ENCODE peak calls at places on chromosomes 1 and 21, in nine cellular contexts. K is kidney epithelial cell, F is adrenal gland, A is spleen, X is cardiac muscle cell, D is fibroblast of mammary gland, T is kidney, U is IMR-90, C is AG09309. E is an unnamed sample.

GRCh38 chr1:181083842-181084605 is 4.5 kb upstream of the IER5 start:
- DNase-seq in C (no peak), X (peak; percentile 77), U (no peak), D (peak; percentile 68), F (peak; percentile 86), T (no peak), K (no peak), A (peak; percentile 78), E (no peak)

GRCh38 chr1:205438213-205439158 is 16.6 kb upstream of the LEMD1 start:
- DNase-seq in C (no peak), F (peak; percentile 93), A (peak; percentile 82), T (peak; percentile 94), X (peak; percentile 88), D (peak; percentile 68), K (no peak), U (peak; percentile 65), E (peak; percentile 58)

GRCh38 chr1:145892486-145893087 is 6.9 kb upstream of the ANKRD35 start:
- DNase-seq in C (no peak), U (peak; percentile 71), K (no peak), F (peak; percentile 81), X (peak; percentile 84), D (peak; percentile 67), T (no peak), A (no peak), E (no peak)

GRCh38 chr1:243738020-243738419 is 112.0 kb downstream of the AKT3 start:
- DNase-seq in C (no peak), X (no peak), D (no peak), K (no peak), T (no peak), A (no peak), U (no peak), F (no peak), E (no peak)

GRCh38 chr1:24903011-24903461 is 27.0 kb downstream of the RUNX3 start:
- DNase-seq in K (no peak), F (peak; percentile 38), X (no peak), T (peak; percentile 55), D (no peak), A (peak; percentile 58), C (no peak), U (no peak), E (no peak)

GRCh38 chr1:191993549-191993948 is 164.7 kb upstream of the RGS18 start:
- DNase-seq in K (no peak), F (no peak), U (peak; percentile 61), X (peak; percentile 62), C (no peak), D (peak; percentile 2), T (no peak), A (no peak), E (no peak)

GRCh38 chr1:174872615-174873058 is 127.1 kb upstream of the CACYBP start:
- DNase-seq in A (no peak), X (no peak), D (peak; percentile 9), T (no peak), U (peak; percentile 22), K (peak; percentile 32), C (no peak), F (no peak), E (no peak)

GRCh38 chr1:205396972-205397616 is 24.8 kb downstream of the LEMD1 start:
- DNase-seq in X (peak; percentile 75), U (peak; percentile 43), T (no peak), F (peak; percentile 67), C (no peak), D (peak; percentile 54), K (no peak), A (no peak), E (peak; percentile 35)

GRCh38 chr21:45410151-45410864 is 5.3 kb downstream of the COL18A1 start:
- DNase-seq in K (no peak), A (peak; percentile 58), D (no peak), F (no peak), X (peak; percentile 37), C (no peak), T (peak; percentile 70), U (no peak), E (no peak)

GRCh38 chr21:30372139-30372770 is at the start of gene KRTAP13-2:
- DNase-seq in U (no peak), A (no peak), K (no peak), D (no peak), C (no peak), T (no peak), X (no peak), F (no peak), E (no peak)

DNA sequence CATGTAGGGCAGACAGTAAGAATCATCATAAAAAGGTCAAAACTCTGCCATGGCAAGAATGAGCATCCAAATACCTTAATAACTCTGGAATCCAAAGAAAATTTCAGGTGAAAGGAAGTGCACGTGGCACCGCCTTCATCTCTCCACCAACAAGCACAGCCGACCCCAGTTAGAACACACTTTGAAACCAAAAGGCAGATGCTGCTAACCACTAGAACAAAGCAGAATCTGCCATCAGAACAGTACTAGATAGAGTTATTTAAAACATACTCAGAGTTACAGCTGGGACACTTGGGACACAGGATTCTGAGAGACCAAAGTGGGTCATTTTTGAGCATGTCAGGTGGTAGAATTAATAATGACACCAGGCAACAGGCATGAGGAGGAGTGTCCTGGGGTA is 106.7 kb upstream of the SOD1 start:
- DNase-seq in U (no peak), K (no peak), D (no peak), X (no peak), F (no peak), A (no peak), C (no peak), T (peak; percentile 6), E (no peak)
- TF ChIP-seq CTCF in U (no peak), K (no peak), D (no peak), X (no peak), F (no peak), A (no peak), C (no peak), T (no peak), E (no peak)

GRCh38 chr1:202661136-202661845 is 49.0 kb downstream of the SYT2 start:
- DNase-seq in C (no peak), U (no peak), D (no peak), K (no peak), F (no peak), X (no peak), A (no peak), T (no peak), E (no peak)
- TF ChIP-seq CTCF in C (peak; percentile 36), U (peak; percentile 8), D (peak; percentile 33), K (peak; percentile 52), F (no peak), X (no peak), A (peak; percentile 20), T (peak; percentile 3), E (no peak)

GRCh38 chr1:65979645-65980044 is 186.9 kb downstream of the PDE4B start:
- DNase-seq in D (no peak), T (no peak), A (no peak), U (no peak), K (no peak), F (no peak), C (no peak), X (no peak), E (no peak)
- TF ChIP-seq CTCF in D (no peak), T (no peak), A (no peak), U (no peak), K (no peak), F (no peak), C (no peak), X (no peak), E (no peak)

GRCh38 chr1:27547220-27548116 is 56.5 kb downstream of the AHDC1 start:
- DNase-seq in D (no peak), F (no peak), U (no peak), A (no peak), X (no peak), K (no peak), C (no peak), T (no peak), E (no peak)
- TF ChIP-seq CTCF in D (no peak), F (no peak), U (no peak), A (no peak), X (peak; percentile 3), K (peak; percentile 14), C (peak; percentile 19), T (no peak), E (peak; percentile 40)

DNA sequence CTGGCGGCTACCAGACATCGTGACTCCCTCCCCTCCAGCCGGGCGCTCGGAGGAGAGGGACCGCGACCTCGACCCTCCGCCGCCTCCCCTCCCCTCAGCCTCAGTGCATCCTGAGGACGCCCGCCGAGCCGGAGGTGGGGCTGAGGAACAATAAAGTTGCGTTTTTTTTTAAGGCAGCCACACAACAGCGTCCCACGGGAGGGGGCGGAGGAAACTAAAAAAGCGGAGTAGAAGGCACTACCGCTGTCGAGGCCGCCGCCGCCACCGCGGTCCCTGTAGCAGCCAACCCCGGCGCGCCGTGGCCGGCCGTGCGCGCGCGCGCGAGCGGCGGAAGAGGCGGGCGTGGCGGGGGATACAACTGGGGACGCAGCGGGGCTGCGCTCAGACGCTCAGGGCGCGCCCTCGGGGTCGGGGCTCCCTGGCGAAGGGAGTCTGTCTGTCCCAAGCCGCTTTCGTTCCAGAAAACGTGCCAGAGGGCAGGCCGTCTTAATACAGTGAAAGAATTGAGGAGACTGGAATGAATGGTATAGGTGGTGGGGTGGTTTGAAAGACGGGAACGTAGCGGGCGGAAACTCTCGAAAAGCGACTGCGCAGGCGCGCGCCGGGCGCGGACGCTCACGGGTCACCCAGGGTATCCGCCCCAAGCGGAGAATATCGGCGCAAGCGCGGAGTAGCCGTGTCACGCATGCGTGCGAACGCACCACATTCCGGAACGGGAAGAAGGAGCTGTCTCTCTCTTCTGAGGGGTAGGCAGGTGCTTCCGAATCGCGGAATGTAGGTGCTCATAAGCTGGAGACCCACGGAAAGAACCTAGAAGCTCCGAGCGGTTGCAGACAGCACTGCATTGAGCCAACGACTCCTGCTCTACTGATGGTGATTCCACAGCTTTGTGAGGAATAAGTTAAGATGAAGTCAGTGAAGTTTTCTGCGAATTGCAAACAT is at the start of gene COP1:
- DNase-seq in F (peak; percentile 98), T (peak; percentile 99), A (peak; percentile 99), K (peak; percentile 84), X (peak; percentile 96), U (peak; percentile 93), C (peak; percentile 71), D (peak; percentile 92), E (peak; percentile 93)
- TF ChIP-seq CTCF in F (no peak), T (no peak), A (peak; percentile 17), K (no peak), X (no peak), U (no peak), C (no peak), D (no peak), E (no peak)

DNA sequence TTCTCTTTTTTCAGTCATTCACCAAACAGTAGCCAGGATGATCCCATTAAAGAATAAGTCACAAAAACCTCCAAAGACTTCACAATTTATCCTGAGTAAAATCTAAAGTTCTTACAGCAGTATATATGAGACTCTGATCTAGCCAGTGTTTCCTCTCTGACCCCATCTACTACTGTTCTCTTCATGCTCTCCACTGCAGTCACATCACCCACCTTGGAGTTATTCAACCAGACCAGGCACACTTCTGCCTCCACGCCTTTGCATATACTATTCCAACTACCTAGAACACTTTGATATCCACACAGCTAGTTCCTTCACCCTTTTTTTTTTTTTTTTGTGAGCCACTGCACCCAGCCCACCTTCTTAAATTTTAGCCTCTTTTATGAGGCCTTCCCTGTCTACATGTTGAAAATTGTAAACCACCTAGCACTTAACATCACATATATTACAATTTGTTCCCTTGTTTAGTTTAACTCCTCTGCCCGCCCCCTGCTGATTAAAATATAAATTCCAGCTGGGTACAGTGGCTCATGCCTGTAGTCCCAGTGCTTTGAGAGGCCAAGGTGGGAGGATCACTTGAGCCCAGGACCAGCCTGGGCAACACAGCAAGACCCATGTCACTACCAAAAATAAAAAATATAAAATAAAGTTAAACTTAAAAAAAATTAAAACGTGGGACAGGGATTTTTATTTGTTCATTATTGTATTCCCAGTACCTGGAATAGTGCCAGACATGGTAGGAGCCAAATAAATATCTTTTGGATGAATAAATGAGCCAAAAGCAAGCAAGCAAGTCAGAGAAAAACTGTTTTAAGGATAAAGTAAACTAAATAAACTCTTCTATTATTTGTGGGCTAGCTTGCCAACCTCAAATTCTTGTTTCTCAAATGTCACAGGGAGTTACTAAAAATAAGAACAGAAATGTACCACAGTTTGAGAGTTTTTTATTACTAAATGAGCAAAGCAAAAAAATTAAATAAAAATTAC is 35.2 kb upstream of the MUTYH start:
- DNase-seq in X (no peak), F (no peak), K (no peak), T (no peak), U (no peak), A (no peak), D (no peak), C (no peak), E (no peak)
- TF ChIP-seq CTCF in X (no peak), F (no peak), K (no peak), T (no peak), U (no peak), A (no peak), D (no peak), C (peak; percentile 19), E (no peak)

E was measured in endothelial cell.